ENCODE peak calls at places on chromosome 16, in nine cellular contexts. N is transverse colon; Z is cardiac muscle cell; J is neural progenitor cell; A is upper lobe of right lung; D is effector memory CD4-positive, alpha-beta T cell; Q is fibroblast of lung; Y is CD4-positive, alpha-beta memory T cell; H is heart right ventricle. X is an unnamed sample.

GRCh38 chr16:83689385-83689831 is 118.4 kb upstream of the HSBP1 start:
- DNase-seq in Q (peak; percentile 92), H (peak; percentile 14), D (no peak), J (no peak), N (no peak), Y (no peak), A (no peak), Z (peak; percentile 96), X (no peak)

GRCh38 chr16:24409045-24409444 is 130.3 kb upstream of the RBBP6 start:
- DNase-seq in N (no peak), Z (no peak), H (no peak), Y (no peak), J (peak; percentile 42), A (no peak), Q (no peak), D (no peak), X (no peak)

GRCh38 chr16:85387731-85388295 is 225.3 kb upstream of the GSE1 start:
- DNase-seq in Y (no peak), H (no peak), J (no peak), Z (no peak), D (no peak), A (no peak), N (no peak), Q (no peak), X (no peak)

GRCh38 chr16:4346205-4346781 is 4.8 kb downstream of the PAM16 start:
- DNase-seq in D (no peak), Y (no peak), Q (no peak), Z (no peak), A (no peak), H (no peak), J (no peak), N (no peak), X (no peak)

GRCh38 chr16:4218202-4218601 is 23.7 kb downstream of the SRL start:
- DNase-seq in Q (no peak), H (no peak), A (peak; percentile 69), N (no peak), Y (no peak), D (no peak), J (no peak), Z (no peak), X (no peak)

GRCh38 chr16:50814541-50814940 is 72.7 kb downstream of the CYLD start:
- DNase-seq in J (no peak), H (no peak), A (no peak), Y (no peak), D (no peak), Q (no peak), N (no peak), Z (no peak), X (peak; percentile 9)

GRCh38 chr16:6427621-6428020 is 905.0 kb upstream of the RBFOX1 start:
- DNase-seq in D (no peak), Y (no peak), Z (no peak), N (no peak), Q (no peak), H (no peak), J (no peak), A (no peak), X (no peak)

GRCh38 chr16:74568961-74569631 is 37.8 kb downstream of the GLG1 start:
- DNase-seq in J (no peak), H (no peak), Y (no peak), A (no peak), D (no peak), Q (peak; percentile 42), N (no peak), Z (peak; percentile 12), X (no peak)

GRCh38 chr16:63568184-63568583 is 1531.9 kb upstream of the CDH8 start:
- DNase-seq in Z (no peak), Q (no peak), N (no peak), D (no peak), H (no peak), A (no peak), J (peak; percentile 52), Y (no peak), X (no peak)

GRCh38 chr16:4505356-4506153 is 29.4 kb downstream of the HMOX2 start:
- DNase-seq in D (peak; percentile 56), N (peak; percentile 67), A (no peak), J (no peak), Q (no peak), Z (no peak), Y (peak; percentile 94), H (no peak), X (no peak)

GRCh38 chr16:75203106-75203505 is 3.9 kb downstream of the CTRB2 start:
- DNase-seq in D (no peak), Y (no peak), A (peak; percentile 44), N (no peak), Z (no peak), J (no peak), Q (no peak), H (no peak), X (no peak)

GRCh38 chr16:67257486-67258159 is 8.8 kb downstream of the SLC9A5 start:
- DNase-seq in J (no peak), Y (no peak), Z (no peak), D (no peak), N (no peak), A (no peak), H (no peak), Q (no peak), X (no peak)

GRCh38 chr16:17273142-17273561 is 197.6 kb downstream of the XYLT1 start:
- DNase-seq in J (no peak), N (no peak), D (no peak), Y (no peak), H (no peak), Z (peak; percentile 79), A (no peak), Q (peak; percentile 90), X (peak; percentile 81)

GRCh38 chr16:67185003-67185865 is 1.5 kb upstream of the MATCAP1 start:
- DNase-seq in Q (peak; percentile 92), A (peak; percentile 96), J (peak; percentile 94), D (peak; percentile 76), Y (peak; percentile 82), N (peak; percentile 94), H (peak; percentile 93), Z (peak; percentile 95), X (peak; percentile 81)

GRCh38 chr16:57265850-57266530 is 18.5 kb downstream of the PLLP start:
- DNase-seq in A (peak; percentile 93), H (peak; percentile 73), D (no peak), J (peak; percentile 34), Y (no peak), Z (peak; percentile 64), N (peak; percentile 82), Q (no peak), X (no peak)

GRCh38 chr16:83942074-83942473 is 11.0 kb upstream of the OSGIN1 start:
- DNase-seq in H (no peak), J (no peak), A (no peak), Q (no peak), Y (no peak), D (no peak), N (no peak), Z (no peak), X (no peak)

GRCh38 chr16:72856797-72857196 is 191.1 kb downstream of the ZFHX3 start:
- DNase-seq in Z (peak; percentile 38), A (peak; percentile 47), D (no peak), H (no peak), N (no peak), J (peak; percentile 44), Y (no peak), Q (no peak), X (no peak)

GRCh38 chr16:74709477-74709877 is 8.8 kb upstream of the MLKL start:
- DNase-seq in D (peak; percentile 69), N (peak; percentile 87), Y (peak; percentile 70), A (peak; percentile 89), J (peak; percentile 85), Q (peak; percentile 74), H (peak; percentile 72), Z (peak; percentile 81), X (peak; percentile 69)

GRCh38 chr16:78866556-78866955 is 734.0 kb downstream of the MAF start:
- DNase-seq in A (no peak), H (peak; percentile 14), Q (no peak), D (no peak), J (no peak), Y (no peak), Z (no peak), N (no peak), X (no peak)

GRCh38 chr16:35506018-35506897 is 2046.8 kb downstream of the TP53TG3F start:
- DNase-seq in D (no peak), Y (no peak), J (no peak), Q (no peak), H (no peak), Z (no peak), N (no peak), A (no peak), X (no peak)

DNA sequence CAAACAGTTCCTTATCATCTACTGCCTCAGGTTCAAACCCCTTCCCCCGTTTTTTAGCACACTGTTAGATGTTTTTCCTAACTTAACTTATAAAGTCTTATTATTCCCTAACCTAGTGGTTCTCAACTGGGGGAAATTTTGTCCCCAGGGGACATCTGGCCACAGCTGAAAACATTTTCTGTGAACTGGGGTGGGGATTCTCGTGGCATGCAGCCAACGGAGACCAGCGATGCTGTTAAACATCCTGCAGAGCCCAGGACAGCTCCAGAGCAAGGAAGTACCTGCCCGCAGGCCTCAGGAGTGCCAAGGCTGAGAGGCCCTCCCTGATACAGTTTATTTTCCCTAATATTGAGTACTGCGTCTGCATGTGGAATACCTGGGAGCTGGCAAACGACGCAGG is 24.3 kb downstream of the ZCCHC14 start:
- DNase-seq in Y (no peak), H (no peak), A (no peak), Z (no peak), Q (no peak), D (no peak), J (no peak), N (no peak), X (no peak)
- H3K4me1 ChIP-seq in Y (peaks cover 39% of the 10 kb centered on the region), H (peaks cover 64% of the 10 kb centered on the region), A (peaks cover 41% of the 10 kb centered on the region), Z (peaks cover 33% of the 10 kb centered on the region), Q (peaks cover 35% of the 10 kb centered on the region), D (peaks cover 23% of the 10 kb centered on the region), J (peaks cover 41% of the 10 kb centered on the region), N (peaks cover 50% of the 10 kb centered on the region), X (peaks cover 35% of the 10 kb centered on the region)

DNA sequence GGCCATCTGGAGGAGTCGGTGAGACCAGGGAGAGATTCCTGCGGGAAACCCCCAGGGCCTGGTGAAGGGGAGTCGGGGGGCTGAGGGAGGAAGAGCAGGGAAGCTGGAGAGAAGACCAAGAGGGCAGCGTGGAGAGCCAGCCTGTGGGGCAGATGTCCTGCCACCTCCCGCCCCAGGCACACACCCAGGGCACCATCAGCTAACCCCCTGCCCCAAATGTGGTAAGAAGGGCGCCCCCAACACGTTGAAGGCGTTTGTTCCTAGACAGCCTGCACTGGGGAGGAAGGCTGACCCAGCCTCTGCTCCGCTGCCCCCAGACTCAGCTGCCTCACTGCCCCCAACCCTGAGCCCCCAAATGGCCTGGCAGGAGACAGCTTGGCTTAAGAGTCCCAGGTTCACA is 1.3 kb downstream of the BAIAP3 start:
- DNase-seq in H (no peak), Z (no peak), D (no peak), J (no peak), Y (no peak), N (no peak), A (no peak), Q (no peak), X (no peak)
- H3K4me3 ChIP-seq in H (peak overlapping the region; percentile 52), Z (no peak overlapping the region), D (peak overlapping the region; percentile 45), J (peak overlapping the region; percentile 42), Y (no peak overlapping the region), N (peak overlapping the region; percentile 49), A (no peak overlapping the region), Q (no peak overlapping the region), X (no peak overlapping the region)

GRCh38 chr16:68259007-68259406 is 5.3 kb upstream of the SLC7A6 start:
- DNase-seq in Q (no peak), Y (no peak), H (no peak), N (no peak), Z (no peak), D (no peak), J (no peak), A (no peak), X (no peak)
- H3K4me1 ChIP-seq in Q (peaks cover 2% of the 10 kb centered on the region), Y (peaks cover 19% of the 10 kb centered on the region), H (peaks cover 33% of the 10 kb centered on the region), N (peaks cover 26% of the 10 kb centered on the region), Z (no peaks in the 10 kb centered on the region), D (peaks cover 11% of the 10 kb centered on the region), J (no peaks in the 10 kb centered on the region), A (no peaks in the 10 kb centered on the region), X (peaks cover 25% of the 10 kb centered on the region)

GRCh38 chr16:12390644-12391043 is 413.0 kb downstream of the CPPED1 start:
- DNase-seq in D (no peak), Y (no peak), Q (no peak), H (no peak), J (no peak), A (no peak), Z (no peak), N (no peak), X (no peak)
- H3K4me3 ChIP-seq in D (no peak overlapping the region), Y (no peak overlapping the region), Q (no peak overlapping the region), H (no peak overlapping the region), J (no peak overlapping the region), A (no peak overlapping the region), Z (no peak overlapping the region), N (no peak overlapping the region), X (no peak overlapping the region)

X was measured in SJSA1.